ENCODE peak calls at places on chromosome 17, in five cellular contexts. One of them, this sample, is unnamed.

GRCh38 chr17:50817142-50817751 is 18.1 kb upstream of the WFIKKN2 start:
- DNase-seq in Caco-2: no peak
- DNase-seq in tibial artery: no peak
- DNase-seq in fibroblast of lung: no peak
- DNase-seq in PC-3: peak
- DNase-seq in this sample: peak

GRCh38 chr17:5788266-5788900 is 204.1 kb upstream of the NLRP1 start:
- DNase-seq in Caco-2: no peak
- DNase-seq in tibial artery: no peak
- DNase-seq in fibroblast of lung: peak
- DNase-seq in PC-3: peak
- DNase-seq in this sample: no peak

GRCh38 chr17:41650794-41651624 is 26.6 kb upstream of the KRT17 start:
- DNase-seq in Caco-2: no peak
- DNase-seq in tibial artery: no peak
- DNase-seq in fibroblast of lung: no peak
- DNase-seq in PC-3: no peak
- DNase-seq in this sample: no peak

GRCh38 chr17:40309031-40309937 is at the start of gene RARA:
- DNase-seq in Caco-2: peak
- DNase-seq in tibial artery: peak
- DNase-seq in fibroblast of lung: peak
- DNase-seq in PC-3: no peak
- DNase-seq in this sample: peak

GRCh38 chr17:1137465-1137894 is 42.3 kb downstream of the ABR start:
- DNase-seq in Caco-2: peak
- DNase-seq in tibial artery: no peak
- DNase-seq in fibroblast of lung: peak
- DNase-seq in PC-3: no peak
- DNase-seq in this sample: no peak

GRCh38 chr17:41315814-41316430 is 412 bp upstream of the KRTAP17-1 start:
- DNase-seq in Caco-2: no peak
- DNase-seq in tibial artery: no peak
- DNase-seq in fibroblast of lung: no peak
- DNase-seq in PC-3: no peak
- DNase-seq in this sample: no peak

GRCh38 chr17:73591278-73592078 is 52.8 kb downstream of the SDK2 start:
- DNase-seq in Caco-2: no peak
- DNase-seq in tibial artery: no peak
- DNase-seq in fibroblast of lung: no peak
- DNase-seq in PC-3: no peak
- DNase-seq in this sample: no peak

GRCh38 chr17:28849281-28849680 is 5.5 kb upstream of the ERAL1 start:
- DNase-seq in Caco-2: no peak
- DNase-seq in tibial artery: no peak
- DNase-seq in fibroblast of lung: no peak
- DNase-seq in PC-3: no peak
- DNase-seq in this sample: no peak

GRCh38 chr17:2844386-2844785 is 48.1 kb downstream of the RAP1GAP2 start:
- DNase-seq in Caco-2: peak
- DNase-seq in tibial artery: no peak
- DNase-seq in fibroblast of lung: no peak
- DNase-seq in PC-3: peak
- DNase-seq in this sample: no peak

GRCh38 chr17:73261952-73262675 is 434 bp upstream of the CPSF4L start:
- DNase-seq in Caco-2: no peak
- DNase-seq in tibial artery: no peak
- DNase-seq in fibroblast of lung: peak
- DNase-seq in PC-3: no peak
- DNase-seq in this sample: no peak

GRCh38 chr17:79850571-79851460 is 11.6 kb upstream of the CBX4 start:
- DNase-seq in Caco-2: no peak
- DNase-seq in tibial artery: no peak
- DNase-seq in fibroblast of lung: peak
- DNase-seq in PC-3: peak
- DNase-seq in this sample: no peak

GRCh38 chr17:73546770-73547345 is 97.4 kb downstream of the SDK2 start:
- DNase-seq in Caco-2: peak
- DNase-seq in tibial artery: peak
- DNase-seq in fibroblast of lung: no peak
- DNase-seq in PC-3: peak
- DNase-seq in this sample: peak

GRCh38 chr17:50559674-50560184 is 786 bp upstream of the CACNA1G start:
- DNase-seq in Caco-2: peak
- DNase-seq in tibial artery: peak
- DNase-seq in fibroblast of lung: peak
- DNase-seq in PC-3: peak
- DNase-seq in this sample: peak

GRCh38 chr17:80949451-80950421 is 41.9 kb upstream of the CHMP6 start:
- DNase-seq in Caco-2: peak
- DNase-seq in tibial artery: no peak
- DNase-seq in fibroblast of lung: no peak
- DNase-seq in PC-3: no peak
- DNase-seq in this sample: no peak

GRCh38 chr17:2594657-2595085 is 1.2 kb downstream of the PAFAH1B1 start:
- DNase-seq in Caco-2: no peak
- DNase-seq in tibial artery: no peak
- DNase-seq in fibroblast of lung: no peak
- DNase-seq in PC-3: no peak
- DNase-seq in this sample: no peak

GRCh38 chr17:10125761-10126553 is 72.4 kb downstream of the GAS7 start:
- DNase-seq in Caco-2: no peak
- DNase-seq in tibial artery: no peak
- DNase-seq in fibroblast of lung: no peak
- DNase-seq in PC-3: no peak
- DNase-seq in this sample: no peak

GRCh38 chr17:43570518-43570928 is 24.4 kb upstream of the ETV4 start:
- DNase-seq in Caco-2: no peak
- DNase-seq in tibial artery: no peak
- DNase-seq in fibroblast of lung: peak
- DNase-seq in PC-3: peak
- DNase-seq in this sample: no peak

GRCh38 chr17:60141111-60142018 is 8.4 kb upstream of the CA4 start:
- DNase-seq in Caco-2: peak
- DNase-seq in tibial artery: no peak
- DNase-seq in fibroblast of lung: peak
- DNase-seq in PC-3: no peak
- DNase-seq in this sample: no peak

GRCh38 chr17:992933-993332 is 4.0 kb upstream of the TIMM22 start:
- DNase-seq in Caco-2: no peak
- DNase-seq in tibial artery: no peak
- DNase-seq in fibroblast of lung: no peak
- DNase-seq in PC-3: no peak
- DNase-seq in this sample: no peak

GRCh38 chr17:15909481-15909991 is 35.4 kb upstream of the ADORA2B start:
- DNase-seq in Caco-2: no peak
- DNase-seq in tibial artery: no peak
- DNase-seq in fibroblast of lung: no peak
- DNase-seq in PC-3: no peak
- DNase-seq in this sample: no peak
- TF ChIP-seq CTCF in Caco-2: no peak
- TF ChIP-seq CTCF in tibial artery: no peak
- TF ChIP-seq CTCF in fibroblast of lung: no peak
- TF ChIP-seq CTCF in PC-3: no peak
- TF ChIP-seq CTCF in this sample: no peak

GRCh38 chr17:61862105-61862574 is 1.2 kb downstream of the BRIP1 start:
- DNase-seq in Caco-2: no peak
- DNase-seq in tibial artery: no peak
- DNase-seq in fibroblast of lung: peak
- DNase-seq in PC-3: peak
- DNase-seq in this sample: no peak
- TF ChIP-seq CTCF in Caco-2: no peak
- TF ChIP-seq CTCF in tibial artery: no peak
- TF ChIP-seq CTCF in fibroblast of lung: no peak
- TF ChIP-seq CTCF in PC-3: no peak
- TF ChIP-seq CTCF in this sample: no peak

GRCh38 chr17:67833134-67833533 is 7.8 kb downstream of the BPTF start:
- DNase-seq in Caco-2: no peak
- DNase-seq in tibial artery: no peak
- DNase-seq in fibroblast of lung: no peak
- DNase-seq in PC-3: peak
- DNase-seq in this sample: no peak

GRCh38 chr17:67836205-67836987 is 11.1 kb downstream of the BPTF start:
- DNase-seq in Caco-2: no peak
- DNase-seq in tibial artery: no peak
- DNase-seq in fibroblast of lung: peak
- DNase-seq in PC-3: peak
- DNase-seq in this sample: no peak

GRCh38 chr17:67831268-67831667 is 6.0 kb downstream of the BPTF start:
- DNase-seq in Caco-2: no peak
- DNase-seq in tibial artery: no peak
- DNase-seq in fibroblast of lung: no peak
- DNase-seq in PC-3: peak
- DNase-seq in this sample: no peak

GRCh38 chr17:67834634-67835033 is 9.3 kb downstream of the BPTF start:
- DNase-seq in Caco-2: no peak
- DNase-seq in tibial artery: no peak
- DNase-seq in fibroblast of lung: no peak
- DNase-seq in PC-3: peak
- DNase-seq in this sample: no peak

DNA sequence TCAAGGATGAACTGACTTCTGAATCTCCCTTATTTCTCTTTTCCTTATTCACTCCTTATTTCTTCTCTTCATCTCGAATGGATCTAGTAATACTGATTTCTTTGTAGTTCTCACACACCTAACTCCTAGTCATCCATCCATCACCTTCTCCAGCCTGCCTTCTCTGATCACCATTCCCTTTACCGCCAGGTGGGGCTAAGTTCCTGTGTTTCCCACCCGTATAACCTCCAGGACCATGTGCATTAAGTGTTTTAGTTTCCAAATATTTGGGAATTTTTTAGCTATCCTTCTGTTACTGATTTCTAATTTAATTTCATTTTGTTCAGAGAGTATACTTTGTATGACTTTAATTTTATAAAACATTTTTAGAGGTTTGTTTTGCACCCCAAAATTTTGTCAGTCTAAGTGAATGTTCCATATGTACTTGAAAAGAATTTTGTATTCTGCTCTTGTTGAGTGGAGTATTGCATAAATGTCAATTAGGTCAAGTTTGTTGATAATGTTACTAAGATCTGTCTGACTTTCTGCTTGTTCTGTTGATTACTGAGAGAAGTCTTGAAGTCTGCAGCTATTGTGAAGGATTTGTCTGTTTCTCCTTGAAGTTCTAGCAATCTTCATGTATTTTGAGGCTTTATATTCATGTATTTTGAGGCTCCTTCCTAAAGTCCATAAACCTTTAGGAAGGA is 8.8 kb downstream of the BPTF start:
- DNase-seq in Caco-2: no peak
- DNase-seq in tibial artery: no peak
- DNase-seq in fibroblast of lung: no peak
- DNase-seq in PC-3: peak
- DNase-seq in this sample: no peak
- TF ChIP-seq CTCF in Caco-2: no peak
- TF ChIP-seq CTCF in tibial artery: no peak
- TF ChIP-seq CTCF in fibroblast of lung: no peak
- TF ChIP-seq CTCF in PC-3: no peak
- TF ChIP-seq CTCF in this sample: peak

DNA sequence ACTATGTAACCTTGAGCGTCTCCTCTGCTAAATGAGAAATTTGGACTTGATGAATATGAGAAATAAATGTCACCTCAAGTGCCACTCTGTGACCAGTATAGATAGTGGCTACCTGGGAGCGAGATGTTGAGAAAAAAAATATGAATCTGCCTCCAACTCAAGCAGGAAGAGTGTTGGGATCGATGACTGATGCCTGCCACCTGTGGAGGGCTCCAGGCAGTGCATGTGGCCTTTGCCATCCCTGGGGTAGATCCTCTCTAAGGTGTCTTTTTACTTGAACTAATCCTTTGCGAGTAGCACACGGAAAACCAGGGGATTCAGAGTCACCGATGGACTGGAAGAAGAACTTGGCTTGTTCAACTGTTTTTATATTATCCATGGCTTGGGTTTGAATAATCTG is 9.4 kb downstream of the CCDC182 start:
- DNase-seq in Caco-2: no peak
- DNase-seq in tibial artery: no peak
- DNase-seq in fibroblast of lung: no peak
- DNase-seq in PC-3: peak
- DNase-seq in this sample: no peak
- TF ChIP-seq CTCF in Caco-2: peak
- TF ChIP-seq CTCF in tibial artery: no peak
- TF ChIP-seq CTCF in fibroblast of lung: no peak
- TF ChIP-seq CTCF in PC-3: peak
- TF ChIP-seq CTCF in this sample: peak

GRCh38 chr17:18323007-18323406 is 7.9 kb downstream of the SMCR8 start:
- DNase-seq in Caco-2: no peak
- DNase-seq in tibial artery: no peak
- DNase-seq in fibroblast of lung: no peak
- DNase-seq in PC-3: peak
- DNase-seq in this sample: no peak
- TF ChIP-seq CTCF in Caco-2: no peak
- TF ChIP-seq CTCF in tibial artery: no peak
- TF ChIP-seq CTCF in fibroblast of lung: no peak
- TF ChIP-seq CTCF in PC-3: peak
- TF ChIP-seq CTCF in this sample: no peak

DNA sequence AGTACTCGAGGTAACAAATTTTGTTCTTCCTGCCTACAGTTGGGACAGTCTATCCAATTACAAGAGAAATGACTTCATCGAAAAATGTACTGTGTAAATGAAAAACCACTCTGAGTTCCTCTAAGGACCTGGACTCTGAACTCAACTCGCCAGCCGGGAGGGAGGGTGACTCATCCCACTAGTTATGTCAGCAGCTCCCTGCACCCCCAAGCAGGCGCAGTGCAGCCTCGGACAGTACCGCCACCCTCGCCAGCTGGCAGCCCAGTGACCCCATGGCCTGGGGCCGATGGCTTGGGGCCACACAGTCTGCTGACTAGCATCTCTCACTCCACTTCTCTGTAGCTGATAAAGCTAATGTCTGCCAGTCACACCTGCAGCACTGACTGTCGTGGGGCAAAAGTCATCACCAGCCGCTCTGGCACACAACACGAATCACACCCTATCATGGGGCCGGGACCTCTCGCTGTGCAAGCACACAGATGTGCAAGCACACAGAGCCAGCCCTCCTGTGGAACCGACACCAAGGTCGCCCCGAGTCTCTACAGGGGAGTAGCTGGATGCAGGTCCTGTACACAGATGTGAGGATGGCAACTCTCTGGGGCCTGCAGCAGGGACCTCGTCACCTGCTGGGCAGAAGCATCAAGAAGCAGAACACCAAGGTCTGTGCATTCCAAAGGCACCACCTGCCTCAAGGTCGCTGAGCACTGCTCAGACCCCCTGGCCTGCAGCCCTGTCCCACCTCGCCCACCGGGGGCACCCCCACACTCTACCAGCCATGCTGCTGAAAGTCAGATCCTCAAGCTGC is 5.7 kb downstream of the CSNK1D start:
- DNase-seq in Caco-2: peak
- DNase-seq in tibial artery: peak
- DNase-seq in fibroblast of lung: peak
- DNase-seq in PC-3: peak
- DNase-seq in this sample: no peak
- TF ChIP-seq CTCF in Caco-2: no peak
- TF ChIP-seq CTCF in tibial artery: no peak
- TF ChIP-seq CTCF in fibroblast of lung: no peak
- TF ChIP-seq CTCF in PC-3: no peak
- TF ChIP-seq CTCF in this sample: no peak